ENCODE peak calls at places on chromosomes 3 and 15, in five cellular contexts. One of them, this sample, is unnamed.

GRCh38 chr15:68277131-68277604 is 377 bp upstream of the FEM1B start:
- DNase-seq in CD8-positive, alpha-beta memory T cell: no peak
- DNase-seq in pancreas: no peak
- DNase-seq in GM23338: peak; percentile 87
- DNase-seq in transverse colon: peak; percentile 46
- DNase-seq in this sample: peak; percentile 79

GRCh38 chr3:155130001-155130400 is 49.9 kb downstream of the MME start:
- DNase-seq in CD8-positive, alpha-beta memory T cell: no peak
- DNase-seq in pancreas: no peak
- DNase-seq in GM23338: no peak
- DNase-seq in transverse colon: no peak
- DNase-seq in this sample: no peak

GRCh38 chr15:48798319-48798718 is 12.6 kb downstream of the CEP152 start:
- DNase-seq in CD8-positive, alpha-beta memory T cell: no peak
- DNase-seq in pancreas: no peak
- DNase-seq in GM23338: peak; percentile 53
- DNase-seq in transverse colon: no peak
- DNase-seq in this sample: no peak

GRCh38 chr15:33194237-33194636 is 277 bp downstream of the FMN1 start:
- DNase-seq in CD8-positive, alpha-beta memory T cell: no peak
- DNase-seq in pancreas: no peak
- DNase-seq in GM23338: peak; percentile 35
- DNase-seq in transverse colon: no peak
- DNase-seq in this sample: no peak

GRCh38 chr15:50665938-50666337 is 20.7 kb downstream of the TRPM7 start:
- DNase-seq in CD8-positive, alpha-beta memory T cell: no peak
- DNase-seq in pancreas: no peak
- DNase-seq in GM23338: no peak
- DNase-seq in transverse colon: no peak
- DNase-seq in this sample: no peak

GRCh38 chr3:123442908-123443307 is 6.0 kb downstream of the ADCY5 start:
- DNase-seq in CD8-positive, alpha-beta memory T cell: no peak
- DNase-seq in pancreas: no peak
- DNase-seq in GM23338: no peak
- DNase-seq in transverse colon: no peak
- DNase-seq in this sample: no peak

GRCh38 chr15:79593119-79593869 is 161.2 kb downstream of the MINAR1 start:
- DNase-seq in CD8-positive, alpha-beta memory T cell: no peak
- DNase-seq in pancreas: no peak
- DNase-seq in GM23338: peak; percentile 61
- DNase-seq in transverse colon: no peak
- DNase-seq in this sample: no peak

GRCh38 chr15:64030123-64030522 is 16.2 kb downstream of the DAPK2 start:
- DNase-seq in CD8-positive, alpha-beta memory T cell: no peak
- DNase-seq in pancreas: no peak
- DNase-seq in GM23338: no peak
- DNase-seq in transverse colon: no peak
- DNase-seq in this sample: no peak

GRCh38 chr3:120129718-120130117 is 35.5 kb upstream of the GSK3B start:
- DNase-seq in CD8-positive, alpha-beta memory T cell: no peak
- DNase-seq in pancreas: no peak
- DNase-seq in GM23338: peak; percentile 7
- DNase-seq in transverse colon: no peak
- DNase-seq in this sample: no peak

GRCh38 chr3:67017211-67017610 is 19.1 kb downstream of the KBTBD8 start:
- DNase-seq in CD8-positive, alpha-beta memory T cell: no peak
- DNase-seq in pancreas: no peak
- DNase-seq in GM23338: no peak
- DNase-seq in transverse colon: no peak
- DNase-seq in this sample: no peak

GRCh38 chr3:139559541-139559940 is 20.0 kb upstream of the RBP1 start:
- DNase-seq in CD8-positive, alpha-beta memory T cell: no peak
- DNase-seq in pancreas: no peak
- DNase-seq in GM23338: no peak
- DNase-seq in transverse colon: no peak
- DNase-seq in this sample: no peak

GRCh38 chr3:196650740-196651311 is 11.3 kb downstream of the NRROS start:
- DNase-seq in CD8-positive, alpha-beta memory T cell: no peak
- DNase-seq in pancreas: no peak
- DNase-seq in GM23338: no peak
- DNase-seq in transverse colon: no peak
- DNase-seq in this sample: peak; percentile 72

DNA sequence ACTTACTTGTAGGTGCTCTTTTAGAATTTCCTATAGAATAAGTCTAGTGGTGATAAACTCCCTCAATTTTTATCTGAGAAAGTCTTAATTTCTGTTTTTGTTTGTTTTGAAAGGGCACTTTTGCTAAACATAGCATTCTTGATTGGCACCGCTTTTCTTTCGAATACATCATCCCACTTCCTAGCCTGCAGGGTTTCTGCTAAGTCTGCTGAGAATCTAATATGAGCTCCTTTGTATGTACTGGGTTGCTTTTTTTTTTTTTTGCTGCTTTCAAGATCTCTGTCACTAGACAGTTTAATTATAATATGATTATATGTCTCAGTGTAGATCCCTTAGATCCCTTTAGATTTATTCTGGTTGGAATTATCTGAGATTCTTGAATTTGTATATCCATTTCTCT is 21.5 kb downstream of the PFN2 start:
- DNase-seq in CD8-positive, alpha-beta memory T cell: no peak
- DNase-seq in pancreas: no peak
- DNase-seq in GM23338: no peak
- DNase-seq in transverse colon: no peak
- DNase-seq in this sample: no peak
- H3K36me3 ChIP-seq in CD8-positive, alpha-beta memory T cell: no peaks in the 10 kb centered on the region
- H3K36me3 ChIP-seq in pancreas: no peaks in the 10 kb centered on the region
- H3K36me3 ChIP-seq in GM23338: peaks cover 10% of the 10 kb centered on the region
- H3K36me3 ChIP-seq in transverse colon: no peaks in the 10 kb centered on the region
- H3K36me3 ChIP-seq in this sample: no peaks in the 10 kb centered on the region

GRCh38 chr3:14137004-14137403 is 12.2 kb downstream of the TMEM43 start:
- DNase-seq in CD8-positive, alpha-beta memory T cell: no peak
- DNase-seq in pancreas: no peak
- DNase-seq in GM23338: no peak
- DNase-seq in transverse colon: peak; percentile 53
- DNase-seq in this sample: peak; percentile 66

GRCh38 chr3:14138878-14139659 is 14.2 kb downstream of the TMEM43 start:
- DNase-seq in CD8-positive, alpha-beta memory T cell: no peak
- DNase-seq in pancreas: no peak
- DNase-seq in GM23338: no peak
- DNase-seq in transverse colon: no peak
- DNase-seq in this sample: no peak

GRCh38 chr3:14135581-14135980 is 10.7 kb downstream of the TMEM43 start:
- DNase-seq in CD8-positive, alpha-beta memory T cell: no peak
- DNase-seq in pancreas: no peak
- DNase-seq in GM23338: no peak
- DNase-seq in transverse colon: no peak
- DNase-seq in this sample: no peak

GRCh38 chr3:14138109-14138877 is 13.4 kb downstream of the TMEM43 start:
- DNase-seq in CD8-positive, alpha-beta memory T cell: no peak
- DNase-seq in pancreas: no peak
- DNase-seq in GM23338: no peak
- DNase-seq in transverse colon: no peak
- DNase-seq in this sample: no peak

DNA sequence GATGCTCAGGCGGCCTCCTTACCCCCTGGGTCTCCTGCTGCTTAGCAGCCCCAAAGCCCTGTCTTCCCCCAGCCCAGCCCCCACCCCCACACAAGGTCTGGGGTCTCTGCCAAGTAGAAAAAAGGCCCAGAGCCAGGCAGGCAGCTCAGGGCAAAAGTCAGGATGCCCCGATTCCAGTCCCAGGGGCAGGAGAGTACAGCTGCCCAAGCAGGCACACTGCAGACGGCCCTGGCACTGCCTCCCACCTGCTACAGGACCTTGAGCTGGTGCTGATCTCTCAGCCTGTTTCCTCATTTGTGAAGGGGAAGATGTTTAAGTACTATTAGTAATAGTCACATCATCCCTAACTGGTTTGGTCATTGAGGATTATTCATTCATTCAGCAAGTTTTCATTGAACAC is 12.6 kb downstream of the TMEM43 start:
- DNase-seq in CD8-positive, alpha-beta memory T cell: no peak
- DNase-seq in pancreas: no peak
- DNase-seq in GM23338: no peak
- DNase-seq in transverse colon: no peak
- DNase-seq in this sample: no peak
- H3K36me3 ChIP-seq in CD8-positive, alpha-beta memory T cell: peaks cover 31% of the 10 kb centered on the region
- H3K36me3 ChIP-seq in pancreas: peaks cover 51% of the 10 kb centered on the region
- H3K36me3 ChIP-seq in GM23338: peaks cover 4% of the 10 kb centered on the region
- H3K36me3 ChIP-seq in transverse colon: no peaks in the 10 kb centered on the region
- H3K36me3 ChIP-seq in this sample: peaks cover 92% of the 10 kb centered on the region

GRCh38 chr15:90449206-90449735 is 61.2 kb downstream of the IQGAP1 start:
- DNase-seq in CD8-positive, alpha-beta memory T cell: no peak
- DNase-seq in pancreas: no peak
- DNase-seq in GM23338: no peak
- DNase-seq in transverse colon: no peak
- DNase-seq in this sample: no peak

GRCh38 chr15:90456236-90456635 is 68.2 kb downstream of the IQGAP1 start:
- DNase-seq in CD8-positive, alpha-beta memory T cell: no peak
- DNase-seq in pancreas: no peak
- DNase-seq in GM23338: peak; percentile 56
- DNase-seq in transverse colon: no peak
- DNase-seq in this sample: no peak

GRCh38 chr15:90451215-90451850 is 63.3 kb downstream of the IQGAP1 start:
- DNase-seq in CD8-positive, alpha-beta memory T cell: no peak
- DNase-seq in pancreas: no peak
- DNase-seq in GM23338: peak; percentile 72
- DNase-seq in transverse colon: no peak
- DNase-seq in this sample: no peak
- H3K36me3 ChIP-seq in CD8-positive, alpha-beta memory T cell: peaks cover 56% of the 10 kb centered on the region
- H3K36me3 ChIP-seq in pancreas: peaks cover 30% of the 10 kb centered on the region
- H3K36me3 ChIP-seq in GM23338: peaks cover 35% of the 10 kb centered on the region
- H3K36me3 ChIP-seq in transverse colon: no peaks in the 10 kb centered on the region
- H3K36me3 ChIP-seq in this sample: no peaks in the 10 kb centered on the region

GRCh38 chr3:49298511-49298910 is 21.5 kb upstream of the C3orf62 start:
- DNase-seq in CD8-positive, alpha-beta memory T cell: no peak
- DNase-seq in pancreas: no peak
- DNase-seq in GM23338: no peak
- DNase-seq in transverse colon: no peak
- DNase-seq in this sample: no peak
- H3K36me3 ChIP-seq in CD8-positive, alpha-beta memory T cell: peaks cover 59% of the 10 kb centered on the region
- H3K36me3 ChIP-seq in pancreas: peaks cover 44% of the 10 kb centered on the region
- H3K36me3 ChIP-seq in GM23338: peaks cover 35% of the 10 kb centered on the region
- H3K36me3 ChIP-seq in transverse colon: no peaks in the 10 kb centered on the region
- H3K36me3 ChIP-seq in this sample: no peaks in the 10 kb centered on the region

DNA sequence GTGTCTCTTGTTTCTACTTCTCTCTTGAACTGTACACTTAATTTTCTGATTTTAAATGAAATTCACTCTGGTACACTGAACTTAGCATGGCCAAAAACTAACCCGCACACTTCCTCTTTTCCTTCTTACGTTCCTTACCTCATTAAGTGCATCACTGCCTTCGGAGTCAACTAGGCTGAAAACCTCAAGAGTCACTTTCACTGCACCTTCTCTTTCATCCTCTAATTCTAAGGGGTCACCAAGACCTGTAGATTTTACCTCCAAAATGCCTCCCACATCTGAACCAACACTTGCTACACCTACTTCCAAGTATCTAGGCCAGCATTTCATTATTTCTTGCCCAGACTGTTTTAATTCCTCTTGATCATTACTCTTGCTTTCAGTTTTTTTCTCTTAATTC is 6.6 kb downstream of the CBLB start:
- DNase-seq in CD8-positive, alpha-beta memory T cell: no peak
- DNase-seq in pancreas: no peak
- DNase-seq in GM23338: no peak
- DNase-seq in transverse colon: no peak
- DNase-seq in this sample: no peak
- H3K36me3 ChIP-seq in CD8-positive, alpha-beta memory T cell: peaks cover 6% of the 10 kb centered on the region
- H3K36me3 ChIP-seq in pancreas: no peaks in the 10 kb centered on the region
- H3K36me3 ChIP-seq in GM23338: no peaks in the 10 kb centered on the region
- H3K36me3 ChIP-seq in transverse colon: no peaks in the 10 kb centered on the region
- H3K36me3 ChIP-seq in this sample: no peaks in the 10 kb centered on the region

DNA sequence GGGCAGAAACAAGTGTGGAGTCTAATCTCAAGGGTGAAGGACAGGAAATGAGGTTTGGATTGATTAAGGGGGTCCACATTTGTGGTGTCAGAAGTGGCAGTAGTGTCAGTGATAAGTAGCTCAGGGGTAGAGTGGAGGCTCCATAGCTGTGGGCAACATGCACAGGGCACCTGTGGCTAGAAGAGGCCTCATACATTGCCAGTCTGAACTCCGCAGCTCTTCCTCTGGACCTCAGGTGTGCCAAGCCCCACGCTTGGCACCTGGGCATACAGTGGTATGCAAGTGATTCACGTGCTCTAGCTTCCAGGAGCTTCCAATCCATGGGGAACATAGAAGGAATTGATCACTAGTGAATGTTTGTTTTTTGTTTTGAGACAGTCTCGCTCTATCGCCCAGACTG is 4.1 kb upstream of the P4HTM start:
- DNase-seq in CD8-positive, alpha-beta memory T cell: no peak
- DNase-seq in pancreas: no peak
- DNase-seq in GM23338: no peak
- DNase-seq in transverse colon: no peak
- DNase-seq in this sample: no peak
- H3K36me3 ChIP-seq in CD8-positive, alpha-beta memory T cell: peaks cover 23% of the 10 kb centered on the region
- H3K36me3 ChIP-seq in pancreas: peaks cover 25% of the 10 kb centered on the region
- H3K36me3 ChIP-seq in GM23338: peaks cover 10% of the 10 kb centered on the region
- H3K36me3 ChIP-seq in transverse colon: no peaks in the 10 kb centered on the region
- H3K36me3 ChIP-seq in this sample: no peaks in the 10 kb centered on the region